ENCODE peak calls at places on chromosomes 12 and 14, in nine cellular contexts. One of them, this sample, is unnamed.

GRCh38 chr12:2992724-2993123 is 33.5 kb downstream of the TEAD4 start:
- DNase-seq in T-helper 1 cell: no peak
- DNase-seq in stimulated activated CD4-positive, alpha-beta T cell treated with anti-CD3 and anti-CD28 coated beads, Interleukin-12 subunit alpha, Interleukin-12 subunit beta, amount 100 ng/mL, for 4 hours: no peak
- DNase-seq in NCI-H2227 treated with DMSO at 0.1 percent for 48 hours: no peak
- DNase-seq in NCI-H748 treated with DMSO at 0.1 percent for 48 hours: no peak
- DNase-seq in GDM1: no peak
- DNase-seq in iris pigment epithelial cell: no peak
- DNase-seq in AG20443: no peak
- DNase-seq in fibroblast of lung: no peak
- DNase-seq in this sample: no peak

GRCh38 chr12:24252580-24252979 is 303.1 kb upstream of the SOX5 start:
- DNase-seq in T-helper 1 cell: no peak
- DNase-seq in stimulated activated CD4-positive, alpha-beta T cell treated with anti-CD3 and anti-CD28 coated beads, Interleukin-12 subunit alpha, Interleukin-12 subunit beta, amount 100 ng/mL, for 4 hours: no peak
- DNase-seq in NCI-H2227 treated with DMSO at 0.1 percent for 48 hours: peak; percentile 65
- DNase-seq in NCI-H748 treated with DMSO at 0.1 percent for 48 hours: no peak
- DNase-seq in GDM1: no peak
- DNase-seq in iris pigment epithelial cell: no peak
- DNase-seq in AG20443: no peak
- DNase-seq in fibroblast of lung: no peak
- DNase-seq in this sample: no peak

GRCh38 chr14:106844608-106845285 is 1318.4 kb downstream of the TMEM121 start:
- DNase-seq in T-helper 1 cell: peak; percentile 60
- DNase-seq in stimulated activated CD4-positive, alpha-beta T cell treated with anti-CD3 and anti-CD28 coated beads, Interleukin-12 subunit alpha, Interleukin-12 subunit beta, amount 100 ng/mL, for 4 hours: peak; percentile 51
- DNase-seq in NCI-H2227 treated with DMSO at 0.1 percent for 48 hours: no peak
- DNase-seq in NCI-H748 treated with DMSO at 0.1 percent for 48 hours: no peak
- DNase-seq in GDM1: peak; percentile 88
- DNase-seq in iris pigment epithelial cell: no peak
- DNase-seq in AG20443: no peak
- DNase-seq in fibroblast of lung: no peak
- DNase-seq in this sample: no peak

GRCh38 chr12:132075026-132075713 is 68.9 kb downstream of the DDX51 start:
- DNase-seq in T-helper 1 cell: no peak
- DNase-seq in stimulated activated CD4-positive, alpha-beta T cell treated with anti-CD3 and anti-CD28 coated beads, Interleukin-12 subunit alpha, Interleukin-12 subunit beta, amount 100 ng/mL, for 4 hours: no peak
- DNase-seq in NCI-H2227 treated with DMSO at 0.1 percent for 48 hours: no peak
- DNase-seq in NCI-H748 treated with DMSO at 0.1 percent for 48 hours: no peak
- DNase-seq in GDM1: no peak
- DNase-seq in iris pigment epithelial cell: peak; percentile 20
- DNase-seq in AG20443: no peak
- DNase-seq in fibroblast of lung: no peak
- DNase-seq in this sample: no peak

GRCh38 chr12:11822071-11822818 is 172.8 kb downstream of the ETV6 start:
- DNase-seq in T-helper 1 cell: peak; percentile 30
- DNase-seq in stimulated activated CD4-positive, alpha-beta T cell treated with anti-CD3 and anti-CD28 coated beads, Interleukin-12 subunit alpha, Interleukin-12 subunit beta, amount 100 ng/mL, for 4 hours: peak; percentile 49
- DNase-seq in NCI-H2227 treated with DMSO at 0.1 percent for 48 hours: no peak
- DNase-seq in NCI-H748 treated with DMSO at 0.1 percent for 48 hours: no peak
- DNase-seq in GDM1: no peak
- DNase-seq in iris pigment epithelial cell: peak; percentile 88
- DNase-seq in AG20443: peak; percentile 20
- DNase-seq in fibroblast of lung: peak; percentile 25
- DNase-seq in this sample: peak; percentile 69

GRCh38 chr12:26939192-26939832 is 1.0 kb downstream of the FGFR1OP2 start:
- DNase-seq in T-helper 1 cell: no peak
- DNase-seq in stimulated activated CD4-positive, alpha-beta T cell treated with anti-CD3 and anti-CD28 coated beads, Interleukin-12 subunit alpha, Interleukin-12 subunit beta, amount 100 ng/mL, for 4 hours: no peak
- DNase-seq in NCI-H2227 treated with DMSO at 0.1 percent for 48 hours: no peak
- DNase-seq in NCI-H748 treated with DMSO at 0.1 percent for 48 hours: peak; percentile 16
- DNase-seq in GDM1: no peak
- DNase-seq in iris pigment epithelial cell: peak; percentile 57
- DNase-seq in AG20443: no peak
- DNase-seq in fibroblast of lung: peak; percentile 11
- DNase-seq in this sample: no peak

GRCh38 chr14:74667758-74668157 is 45.1 kb downstream of the AREL1 start:
- DNase-seq in T-helper 1 cell: no peak
- DNase-seq in stimulated activated CD4-positive, alpha-beta T cell treated with anti-CD3 and anti-CD28 coated beads, Interleukin-12 subunit alpha, Interleukin-12 subunit beta, amount 100 ng/mL, for 4 hours: no peak
- DNase-seq in NCI-H2227 treated with DMSO at 0.1 percent for 48 hours: no peak
- DNase-seq in NCI-H748 treated with DMSO at 0.1 percent for 48 hours: no peak
- DNase-seq in GDM1: no peak
- DNase-seq in iris pigment epithelial cell: peak; percentile 87
- DNase-seq in AG20443: no peak
- DNase-seq in fibroblast of lung: peak; percentile 62
- DNase-seq in this sample: peak; percentile 58

GRCh38 chr12:12482150-12482761 is 80.4 kb downstream of the DUSP16 start:
- DNase-seq in T-helper 1 cell: peak; percentile 38
- DNase-seq in stimulated activated CD4-positive, alpha-beta T cell treated with anti-CD3 and anti-CD28 coated beads, Interleukin-12 subunit alpha, Interleukin-12 subunit beta, amount 100 ng/mL, for 4 hours: no peak
- DNase-seq in NCI-H2227 treated with DMSO at 0.1 percent for 48 hours: no peak
- DNase-seq in NCI-H748 treated with DMSO at 0.1 percent for 48 hours: no peak
- DNase-seq in GDM1: no peak
- DNase-seq in iris pigment epithelial cell: no peak
- DNase-seq in AG20443: no peak
- DNase-seq in fibroblast of lung: no peak
- DNase-seq in this sample: no peak

GRCh38 chr12:72095025-72095424 is 156.4 kb downstream of the TPH2 start:
- DNase-seq in T-helper 1 cell: no peak
- DNase-seq in stimulated activated CD4-positive, alpha-beta T cell treated with anti-CD3 and anti-CD28 coated beads, Interleukin-12 subunit alpha, Interleukin-12 subunit beta, amount 100 ng/mL, for 4 hours: no peak
- DNase-seq in NCI-H2227 treated with DMSO at 0.1 percent for 48 hours: no peak
- DNase-seq in NCI-H748 treated with DMSO at 0.1 percent for 48 hours: no peak
- DNase-seq in GDM1: no peak
- DNase-seq in iris pigment epithelial cell: no peak
- DNase-seq in AG20443: no peak
- DNase-seq in fibroblast of lung: no peak
- DNase-seq in this sample: no peak

GRCh38 chr12:3453266-3453862 is 37.6 kb upstream of the PRMT8 start:
- DNase-seq in T-helper 1 cell: no peak
- DNase-seq in stimulated activated CD4-positive, alpha-beta T cell treated with anti-CD3 and anti-CD28 coated beads, Interleukin-12 subunit alpha, Interleukin-12 subunit beta, amount 100 ng/mL, for 4 hours: no peak
- DNase-seq in NCI-H2227 treated with DMSO at 0.1 percent for 48 hours: no peak
- DNase-seq in NCI-H748 treated with DMSO at 0.1 percent for 48 hours: no peak
- DNase-seq in GDM1: no peak
- DNase-seq in iris pigment epithelial cell: no peak
- DNase-seq in AG20443: no peak
- DNase-seq in fibroblast of lung: no peak
- DNase-seq in this sample: no peak

GRCh38 chr12:15608406-15608805 is 180.8 kb downstream of the EPS8 start:
- DNase-seq in T-helper 1 cell: no peak
- DNase-seq in stimulated activated CD4-positive, alpha-beta T cell treated with anti-CD3 and anti-CD28 coated beads, Interleukin-12 subunit alpha, Interleukin-12 subunit beta, amount 100 ng/mL, for 4 hours: no peak
- DNase-seq in NCI-H2227 treated with DMSO at 0.1 percent for 48 hours: no peak
- DNase-seq in NCI-H748 treated with DMSO at 0.1 percent for 48 hours: no peak
- DNase-seq in GDM1: no peak
- DNase-seq in iris pigment epithelial cell: no peak
- DNase-seq in AG20443: no peak
- DNase-seq in fibroblast of lung: no peak
- DNase-seq in this sample: no peak

GRCh38 chr14:31881531-31882310 is 195.4 kb upstream of the ARHGAP5 start:
- DNase-seq in T-helper 1 cell: no peak
- DNase-seq in stimulated activated CD4-positive, alpha-beta T cell treated with anti-CD3 and anti-CD28 coated beads, Interleukin-12 subunit alpha, Interleukin-12 subunit beta, amount 100 ng/mL, for 4 hours: no peak
- DNase-seq in NCI-H2227 treated with DMSO at 0.1 percent for 48 hours: no peak
- DNase-seq in NCI-H748 treated with DMSO at 0.1 percent for 48 hours: no peak
- DNase-seq in GDM1: no peak
- DNase-seq in iris pigment epithelial cell: peak; percentile 53
- DNase-seq in AG20443: peak; percentile 47
- DNase-seq in fibroblast of lung: no peak
- DNase-seq in this sample: no peak

GRCh38 chr14:73526036-73526984 is 10.6 kb upstream of the ACOT1 start:
- DNase-seq in T-helper 1 cell: no peak
- DNase-seq in stimulated activated CD4-positive, alpha-beta T cell treated with anti-CD3 and anti-CD28 coated beads, Interleukin-12 subunit alpha, Interleukin-12 subunit beta, amount 100 ng/mL, for 4 hours: no peak
- DNase-seq in NCI-H2227 treated with DMSO at 0.1 percent for 48 hours: no peak
- DNase-seq in NCI-H748 treated with DMSO at 0.1 percent for 48 hours: no peak
- DNase-seq in GDM1: no peak
- DNase-seq in iris pigment epithelial cell: peak; percentile 13
- DNase-seq in AG20443: peak; percentile 25
- DNase-seq in fibroblast of lung: no peak
- DNase-seq in this sample: no peak

GRCh38 chr14:104081951-104082464 is 3.5 kb upstream of the ASPG start:
- DNase-seq in T-helper 1 cell: no peak
- DNase-seq in stimulated activated CD4-positive, alpha-beta T cell treated with anti-CD3 and anti-CD28 coated beads, Interleukin-12 subunit alpha, Interleukin-12 subunit beta, amount 100 ng/mL, for 4 hours: no peak
- DNase-seq in NCI-H2227 treated with DMSO at 0.1 percent for 48 hours: no peak
- DNase-seq in NCI-H748 treated with DMSO at 0.1 percent for 48 hours: no peak
- DNase-seq in GDM1: no peak
- DNase-seq in iris pigment epithelial cell: no peak
- DNase-seq in AG20443: no peak
- DNase-seq in fibroblast of lung: no peak
- DNase-seq in this sample: no peak

GRCh38 chr12:101027200-101027599 is 182.8 kb downstream of the SLC5A8 start:
- DNase-seq in T-helper 1 cell: no peak
- DNase-seq in stimulated activated CD4-positive, alpha-beta T cell treated with anti-CD3 and anti-CD28 coated beads, Interleukin-12 subunit alpha, Interleukin-12 subunit beta, amount 100 ng/mL, for 4 hours: no peak
- DNase-seq in NCI-H2227 treated with DMSO at 0.1 percent for 48 hours: no peak
- DNase-seq in NCI-H748 treated with DMSO at 0.1 percent for 48 hours: no peak
- DNase-seq in GDM1: no peak
- DNase-seq in iris pigment epithelial cell: no peak
- DNase-seq in AG20443: no peak
- DNase-seq in fibroblast of lung: no peak
- DNase-seq in this sample: no peak

GRCh38 chr14:94966344-94966743 is 191.0 kb downstream of the DICER1 start:
- DNase-seq in T-helper 1 cell: no peak
- DNase-seq in stimulated activated CD4-positive, alpha-beta T cell treated with anti-CD3 and anti-CD28 coated beads, Interleukin-12 subunit alpha, Interleukin-12 subunit beta, amount 100 ng/mL, for 4 hours: no peak
- DNase-seq in NCI-H2227 treated with DMSO at 0.1 percent for 48 hours: no peak
- DNase-seq in NCI-H748 treated with DMSO at 0.1 percent for 48 hours: no peak
- DNase-seq in GDM1: no peak
- DNase-seq in iris pigment epithelial cell: no peak
- DNase-seq in AG20443: no peak
- DNase-seq in fibroblast of lung: no peak
- DNase-seq in this sample: no peak

GRCh38 chr12:94186461-94187237 is 38.3 kb downstream of the PLXNC1 start:
- DNase-seq in T-helper 1 cell: no peak
- DNase-seq in stimulated activated CD4-positive, alpha-beta T cell treated with anti-CD3 and anti-CD28 coated beads, Interleukin-12 subunit alpha, Interleukin-12 subunit beta, amount 100 ng/mL, for 4 hours: no peak
- DNase-seq in NCI-H2227 treated with DMSO at 0.1 percent for 48 hours: peak; percentile 83
- DNase-seq in NCI-H748 treated with DMSO at 0.1 percent for 48 hours: peak; percentile 92
- DNase-seq in GDM1: no peak
- DNase-seq in iris pigment epithelial cell: peak; percentile 75
- DNase-seq in AG20443: peak; percentile 76
- DNase-seq in fibroblast of lung: peak; percentile 77
- DNase-seq in this sample: peak; percentile 41

GRCh38 chr14:58878740-58879139 is 241.0 kb downstream of the DACT1 start:
- DNase-seq in T-helper 1 cell: no peak
- DNase-seq in stimulated activated CD4-positive, alpha-beta T cell treated with anti-CD3 and anti-CD28 coated beads, Interleukin-12 subunit alpha, Interleukin-12 subunit beta, amount 100 ng/mL, for 4 hours: no peak
- DNase-seq in NCI-H2227 treated with DMSO at 0.1 percent for 48 hours: no peak
- DNase-seq in NCI-H748 treated with DMSO at 0.1 percent for 48 hours: no peak
- DNase-seq in GDM1: no peak
- DNase-seq in iris pigment epithelial cell: no peak
- DNase-seq in AG20443: no peak
- DNase-seq in fibroblast of lung: peak; percentile 11
- DNase-seq in this sample: peak; percentile 26

This sample was measured in brain microvascular endothelial cell.